ENCODE peak calls at places on chromosome 21, in ten cellular contexts. H is PC-3; D is lung; B is osteoblast; R is gastrocnemius medialis; M is tibial artery; S is breast epithelium; L is CD4-positive, alpha-beta memory T cell; Y is hepatocyte; Z is CD8-positive, alpha-beta T cell. O is an unnamed sample.

GRCh38 chr21:16402752-16403151 is 673.0 kb downstream of the USP25 start:
- DNase-seq in S (no peak), Y (no peak), Z (no peak), D (no peak), B (no peak), L (no peak), H (no peak), R (no peak), M (no peak), O (no peak)

GRCh38 chr21:15688809-15689208 is 41.0 kb upstream of the USP25 start:
- DNase-seq in D (no peak), R (no peak), Z (no peak), S (no peak), H (peak; percentile 85), Y (no peak), B (no peak), M (no peak), L (no peak), O (no peak)

GRCh38 chr21:29098156-29098555 is 24.7 kb upstream of the CCT8 start:
- DNase-seq in Z (no peak), S (no peak), L (no peak), Y (no peak), B (peak; percentile 79), D (no peak), R (no peak), H (no peak), M (no peak), O (no peak)

GRCh38 chr21:16156841-16157240 is 427.1 kb downstream of the USP25 start:
- DNase-seq in R (no peak), Z (no peak), M (no peak), D (no peak), B (no peak), S (no peak), Y (no peak), H (no peak), L (no peak), O (no peak)

GRCh38 chr21:38171723-38172344 is 85.0 kb upstream of the KCNJ15 start:
- DNase-seq in Z (no peak), D (no peak), Y (peak; percentile 35), S (no peak), M (no peak), B (peak; percentile 73), H (peak; percentile 55), L (no peak), R (no peak), O (peak; percentile 70)

GRCh38 chr21:23475518-23476189 is 2131.6 kb downstream of the MRPL39 start:
- DNase-seq in Z (no peak), B (no peak), L (no peak), M (no peak), S (no peak), D (no peak), Y (no peak), H (peak; percentile 21), R (no peak), O (no peak)

GRCh38 chr21:40465382-40465781 is 381.6 kb downstream of the DSCAM start:
- DNase-seq in D (no peak), M (no peak), S (no peak), B (no peak), Y (no peak), L (no peak), R (no peak), H (no peak), Z (no peak), O (no peak)

GRCh38 chr21:28885853-28886177 is 106.9 kb downstream of the LTN1 start:
- DNase-seq in L (no peak), Z (no peak), D (no peak), S (no peak), Y (no peak), H (no peak), M (no peak), B (no peak), R (peak; percentile 32), O (no peak)

GRCh38 chr21:15498455-15498854 is 231.3 kb upstream of the USP25 start:
- DNase-seq in Y (no peak), Z (no peak), D (no peak), L (no peak), H (no peak), R (no peak), S (no peak), B (no peak), M (no peak), O (no peak)

GRCh38 chr21:31446206-31446900 is 102.3 kb upstream of the TIAM1 start:
- DNase-seq in R (no peak), M (no peak), H (no peak), Z (peak; percentile 33), S (no peak), L (peak; percentile 42), Y (no peak), D (no peak), B (no peak), O (no peak)

GRCh38 chr21:35508389-35508888 is 459.3 kb upstream of the RUNX1 start:
- DNase-seq in H (peak; percentile 92), S (no peak), R (peak; percentile 42), Y (peak; percentile 37), Z (no peak), M (peak; percentile 81), L (no peak), D (peak; percentile 74), B (peak; percentile 58), O (peak; percentile 49)

GRCh38 chr21:33419538-33420123 is 16.4 kb downstream of the IFNGR2 start:
- DNase-seq in H (peak; percentile 73), B (peak; percentile 86), R (no peak), L (no peak), M (peak; percentile 62), S (no peak), D (no peak), Z (no peak), Y (no peak), O (no peak)

GRCh38 chr21:14273736-14274538 is 58.0 kb downstream of the RBM11 start:
- DNase-seq in S (peak; percentile 59), R (peak; percentile 23), L (no peak), Z (no peak), H (no peak), D (peak; percentile 85), B (peak; percentile 19), M (no peak), Y (peak; percentile 63), O (peak; percentile 51)

DNA sequence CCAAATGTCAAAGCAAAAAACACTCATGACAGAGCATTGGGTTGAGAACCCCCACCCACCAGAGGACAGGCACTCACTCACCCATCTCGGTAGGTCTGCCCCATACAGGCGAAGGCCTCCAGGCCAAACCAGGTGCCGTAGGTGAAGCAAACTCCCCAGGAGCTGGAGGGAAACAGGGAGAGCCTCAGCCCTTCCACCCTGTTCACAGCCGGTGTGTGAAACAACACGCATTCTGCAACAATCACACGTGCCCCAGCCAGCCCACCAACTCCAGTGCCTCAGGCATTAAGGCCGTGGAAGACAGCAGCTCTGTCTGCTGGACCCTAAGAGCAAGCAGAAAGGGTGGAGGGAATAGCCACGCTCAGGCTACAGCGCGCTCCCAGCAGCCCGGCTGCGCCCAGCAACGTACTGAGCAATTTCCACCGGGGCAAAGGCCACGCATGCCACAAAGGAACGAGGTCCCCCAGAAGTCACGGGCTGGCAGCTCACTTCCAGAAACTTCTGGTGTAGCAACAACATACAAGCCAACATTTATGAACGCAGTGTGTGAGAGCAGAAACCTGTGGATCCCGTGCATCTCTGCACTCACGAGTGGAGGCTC is 11.4 kb upstream of the SPATC1L start:
- DNase-seq in L (no peak), Z (no peak), R (no peak), S (no peak), M (no peak), B (no peak), Y (peak; percentile 2), H (no peak), D (no peak), O (no peak)
- H3K36me3 ChIP-seq in L (peaks cover 30% of the 10 kb centered on the region), Z (peaks cover 41% of the 10 kb centered on the region), R (peaks cover 3% of the 10 kb centered on the region), S (no peaks in the 10 kb centered on the region), M (peaks cover 89% of the 10 kb centered on the region), B (peaks cover 22% of the 10 kb centered on the region), Y (no peaks in the 10 kb centered on the region), H (peaks cover 4% of the 10 kb centered on the region), D (peaks cover 15% of the 10 kb centered on the region), O (peaks cover 21% of the 10 kb centered on the region)

GRCh38 chr21:42733037-42733632 is 79.7 kb downstream of the PDE9A start:
- DNase-seq in S (no peak), R (no peak), Z (no peak), D (no peak), H (no peak), M (no peak), Y (no peak), B (peak; percentile 27), L (no peak), O (no peak)
- H3K27me3 ChIP-seq in S (no peaks in the 10 kb centered on the region), R (no peaks in the 10 kb centered on the region), Z (no peaks in the 10 kb centered on the region), D (no peaks in the 10 kb centered on the region), H (no peaks in the 10 kb centered on the region), M (no peaks in the 10 kb centered on the region), Y (no peaks in the 10 kb centered on the region), B (peaks cover 33% of the 10 kb centered on the region), L (no peaks in the 10 kb centered on the region), O (no peaks in the 10 kb centered on the region)

GRCh38 chr21:41763996-41764395 is 2.9 kb downstream of the RIPK4 start:
- DNase-seq in B (no peak), Z (no peak), Y (no peak), D (no peak), M (no peak), S (no peak), R (no peak), H (no peak), L (no peak), O (no peak)
- H3K4me3 ChIP-seq in B (no peak overlapping the region), Z (no peak overlapping the region), Y (no peak overlapping the region), D (no peak overlapping the region), M (no peak overlapping the region), S (no peak overlapping the region), R (no peak overlapping the region), H (peak overlapping the region; percentile 94), L (no peak overlapping the region), O (no peak overlapping the region)

GRCh38 chr21:26085882-26086281 is 84.7 kb downstream of the APP start:
- DNase-seq in S (no peak), Y (no peak), B (no peak), M (no peak), Z (no peak), D (no peak), H (no peak), R (no peak), L (no peak), O (no peak)
- H3K36me3 ChIP-seq in S (no peaks in the 10 kb centered on the region), Y (no peaks in the 10 kb centered on the region), B (peaks cover 10% of the 10 kb centered on the region), M (peaks cover 4% of the 10 kb centered on the region), Z (no peaks in the 10 kb centered on the region), D (peaks cover 2% of the 10 kb centered on the region), H (peaks cover 11% of the 10 kb centered on the region), R (no peaks in the 10 kb centered on the region), L (no peaks in the 10 kb centered on the region), O (peaks cover 4% of the 10 kb centered on the region)

GRCh38 chr21:44437696-44438431 is 17.4 kb upstream of the LRRC3 start:
- DNase-seq in D (no peak), S (no peak), M (no peak), Y (no peak), H (no peak), B (peak; percentile 71), Z (no peak), L (no peak), R (peak; percentile 1), O (no peak)
- H3K27me3 ChIP-seq in D (no peaks in the 10 kb centered on the region), S (peaks cover 4% of the 10 kb centered on the region), M (peaks cover 36% of the 10 kb centered on the region), Y (no peaks in the 10 kb centered on the region), H (no peaks in the 10 kb centered on the region), B (no peaks in the 10 kb centered on the region), Z (no peaks in the 10 kb centered on the region), L (no peaks in the 10 kb centered on the region), R (peaks cover 3% of the 10 kb centered on the region), O (no peaks in the 10 kb centered on the region)

DNA sequence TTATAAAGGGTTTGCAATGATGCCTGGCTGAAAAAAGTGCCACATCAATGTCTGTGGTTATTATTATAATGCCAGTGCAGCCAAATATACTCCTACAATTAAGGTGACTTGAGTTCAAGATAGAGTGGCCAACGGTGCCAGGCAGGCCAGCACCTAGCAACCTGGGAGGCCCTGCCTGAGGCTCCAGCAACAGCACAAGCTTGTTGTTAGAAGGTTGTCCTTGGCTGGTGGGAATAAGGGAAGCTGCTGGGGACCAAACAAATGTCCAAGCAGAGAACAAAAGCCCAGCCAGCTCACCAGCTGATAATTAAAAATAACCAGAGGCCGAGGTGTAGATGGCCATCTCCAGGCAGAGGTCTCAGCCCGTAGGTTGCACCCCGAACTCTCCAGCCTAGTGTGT is 2.0 kb downstream of the TMPRSS2 start:
- DNase-seq in Z (no peak), H (no peak), D (no peak), R (no peak), L (no peak), M (no peak), Y (no peak), S (peak; percentile 33), B (no peak), O (no peak)
- H3K4me3 ChIP-seq in Z (no peak overlapping the region), H (peak overlapping the region; percentile 83), D (peak overlapping the region; percentile 67), R (no peak overlapping the region), L (no peak overlapping the region), M (no peak overlapping the region), Y (peak overlapping the region; percentile 75), S (no peak overlapping the region), B (no peak overlapping the region), O (no peak overlapping the region)